ENCODE peak calls at places on chromosome 6, in eight cellular contexts. Z is IMR-90, G is astrocyte of the spinal cord, F is BE2C, H is natural killer cell, N is lung, Q is OCI-LY7, U is H9. C is an unnamed sample.

GRCh38 chr6:30231067-30231466 is 17.9 kb upstream of the TRIM26 start:
- DNase-seq in Z (no peak), G (peak), F (no peak), H (no peak), N (no peak), Q (no peak), U (no peak), C (no peak)

GRCh38 chr6:19664050-19664449 is 173.1 kb upstream of the ID4 start:
- DNase-seq in Z (no peak), G (no peak), F (no peak), H (no peak), N (no peak), Q (peak), U (no peak), C (peak)

GRCh38 chr6:106885659-106886058 is 88.9 kb downstream of the CD24 start:
- DNase-seq in Z (no peak), G (no peak), F (no peak), H (no peak), N (no peak), Q (no peak), U (no peak), C (no peak)

GRCh38 chr6:71489736-71490135 is 201.1 kb downstream of the OGFRL1 start:
- DNase-seq in Z (peak), G (peak), F (no peak), H (no peak), N (no peak), Q (no peak), U (peak), C (no peak)

GRCh38 chr6:128519931-128520435 is 416 bp downstream of the PTPRK start:
- DNase-seq in Z (no peak), G (no peak), F (no peak), H (peak), N (peak), Q (no peak), U (no peak), C (no peak)

GRCh38 chr6:41836660-41837052 is 49.2 kb downstream of the TOMM6 start:
- DNase-seq in Z (peak), G (no peak), F (no peak), H (no peak), N (no peak), Q (no peak), U (no peak), C (no peak)

GRCh38 chr6:21798468-21798867 is 204.9 kb downstream of the SOX4 start:
- DNase-seq in Z (no peak), G (no peak), F (no peak), H (no peak), N (no peak), Q (no peak), U (no peak), C (no peak)

GRCh38 chr6:111734068-111734825 is 128.6 kb upstream of the TRAF3IP2 start:
- DNase-seq in Z (peak), G (peak), F (no peak), H (no peak), N (no peak), Q (no peak), U (no peak), C (no peak)

GRCh38 chr6:140401666-140402255 is 1027.3 kb upstream of the CITED2 start:
- DNase-seq in Z (peak), G (no peak), F (no peak), H (no peak), N (no peak), Q (no peak), U (no peak), C (no peak)

GRCh38 chr6:85401186-85402062 is 48.5 kb upstream of the NT5E start:
- DNase-seq in Z (no peak), G (no peak), F (no peak), H (no peak), N (no peak), Q (no peak), U (no peak), C (no peak)

GRCh38 chr6:786946-787763 is 94.2 kb upstream of the EXOC2 start:
- DNase-seq in Z (peak), G (no peak), F (peak), H (no peak), N (no peak), Q (peak), U (no peak), C (no peak)

GRCh38 chr6:154197176-154197850 is 158.3 kb downstream of the OPRM1 start:
- DNase-seq in Z (peak), G (peak), F (no peak), H (no peak), N (no peak), Q (no peak), U (no peak), C (no peak)

GRCh38 chr6:26224940-26225847 is 138.0 kb downstream of the HFE start:
- DNase-seq in Z (peak), G (peak), F (no peak), H (no peak), N (no peak), Q (no peak), U (peak), C (peak)
- TF ChIP-seq CTCF in Z (peak), G (peak), F (no peak), H (no peak), N (no peak), Q (no peak), U (peak), C (peak)

DNA sequence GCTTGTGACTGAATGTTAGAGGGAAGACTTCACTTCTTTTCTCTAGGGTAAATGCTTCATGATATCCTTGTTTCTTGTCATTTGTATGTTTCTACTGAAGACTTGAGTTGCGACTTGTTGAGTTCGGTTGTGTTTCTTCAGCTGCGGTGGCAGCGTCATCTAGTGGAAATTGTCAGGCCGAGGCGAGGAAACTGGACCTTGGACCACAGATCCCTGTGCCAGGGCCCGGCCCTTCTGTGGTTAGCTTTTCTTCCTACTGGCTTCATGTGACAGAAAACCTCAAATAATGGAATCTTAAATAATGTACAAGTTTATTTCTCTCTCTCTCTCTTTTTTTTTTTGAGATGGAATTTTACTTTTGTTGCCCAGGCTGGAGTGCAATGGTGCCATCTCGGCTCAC is 12.4 kb downstream of the MTHFD1L start:
- DNase-seq in Z (no peak), G (no peak), F (no peak), H (no peak), N (no peak), Q (no peak), U (no peak), C (no peak)
- TF ChIP-seq CTCF in Z (no peak), G (no peak), F (no peak), H (no peak), N (no peak), Q (no peak), U (no peak), C (no peak)

GRCh38 chr6:157323924-157324276 is 581 bp upstream of the TMEM242 start:
- DNase-seq in Z (peak), G (peak), F (peak), H (peak), N (peak), Q (peak), U (peak), C (peak)
- TF ChIP-seq CTCF in Z (peak), G (peak), F (no peak), H (no peak), N (no peak), Q (peak), U (peak), C (no peak)

GRCh38 chr6:16437984-16438383 is 199.6 kb downstream of the GMPR start:
- DNase-seq in Z (no peak), G (no peak), F (no peak), H (no peak), N (no peak), Q (no peak), U (no peak), C (no peak)

GRCh38 chr6:16441262-16441661 is 202.9 kb downstream of the GMPR start:
- DNase-seq in Z (no peak), G (no peak), F (no peak), H (no peak), N (no peak), Q (no peak), U (no peak), C (no peak)

GRCh38 chr6:16437095-16437494 is 198.7 kb downstream of the GMPR start:
- DNase-seq in Z (no peak), G (no peak), F (no peak), H (no peak), N (no peak), Q (no peak), U (no peak), C (no peak)

GRCh38 chr6:16438677-16439615 is 200.6 kb downstream of the GMPR start:
- DNase-seq in Z (peak), G (peak), F (no peak), H (no peak), N (no peak), Q (no peak), U (no peak), C (no peak)

DNA sequence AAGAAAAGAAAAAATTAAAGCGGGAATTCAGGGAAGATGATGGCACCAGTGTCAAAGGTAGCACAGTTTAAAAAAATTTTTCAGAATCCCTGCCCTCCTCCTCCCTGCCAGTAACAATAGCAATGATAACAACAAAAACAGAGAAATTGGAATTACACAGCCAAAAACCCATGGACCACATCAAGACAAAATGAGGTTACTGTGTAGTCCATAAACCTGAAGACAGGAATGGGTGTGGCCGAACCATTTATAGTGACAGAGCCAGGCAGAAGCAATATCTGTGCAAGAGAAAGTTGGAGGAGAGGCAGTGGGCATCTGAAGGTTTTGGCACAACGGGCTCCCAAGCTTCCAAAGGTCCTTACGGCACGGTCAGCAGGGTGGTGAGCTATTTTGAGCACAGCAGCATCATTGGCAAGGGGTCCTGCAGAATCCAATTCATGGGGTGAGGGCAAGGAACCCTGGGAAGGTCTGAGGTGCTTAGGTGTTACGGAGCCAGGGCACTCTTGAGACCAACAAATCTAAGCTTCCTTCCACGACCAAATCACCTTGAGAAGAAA is 202.3 kb downstream of the GMPR start:
- DNase-seq in Z (no peak), G (no peak), F (no peak), H (no peak), N (no peak), Q (no peak), U (no peak), C (no peak)
- TF ChIP-seq CTCF in Z (no peak), G (no peak), F (no peak), H (no peak), N (no peak), Q (no peak), U (no peak), C (no peak)

C was measured in nephron progenitor cell.